ENCODE peak calls at places on chromosome 21, in four cellular contexts. M is Calu3, A is left lung, X is lung. J is an unnamed sample.

GRCh38 chr21:21612446-21612845 is 614.2 kb downstream of the NCAM2 start:
- DNase-seq in M (no peak), A (no peak), X (no peak), J (no peak)

GRCh38 chr21:15063081-15063820 is 1.5 kb downstream of the NRIP1 start:
- DNase-seq in M (no peak), A (no peak), X (no peak), J (no peak)

GRCh38 chr21:44527983-44528633 is 11.9 kb downstream of the KRTAP10-1 start:
- DNase-seq in M (no peak), A (peak), X (no peak), J (no peak)

GRCh38 chr21:25670726-25671125 is 31.7 kb downstream of the JAM2 start:
- DNase-seq in M (no peak), A (no peak), X (no peak), J (no peak)

GRCh38 chr21:27759091-27759659 is 792.3 kb upstream of the ADAMTS5 start:
- DNase-seq in M (peak), A (no peak), X (peak), J (no peak)

GRCh38 chr21:41506526-41507520 is 1.1 kb downstream of the TMPRSS2 start:
- DNase-seq in M (peak), A (no peak), X (peak), J (no peak)

GRCh38 chr21:24310780-24311179 is 1296.5 kb downstream of the MRPL39 start:
- DNase-seq in M (no peak), A (no peak), X (no peak), J (no peak)

GRCh38 chr21:41769933-41770332 is 3.1 kb upstream of the RIPK4 start:
- DNase-seq in M (no peak), A (no peak), X (no peak), J (no peak)

GRCh38 chr21:33901421-33902288 is 13.9 kb downstream of the ATP5PO start:
- DNase-seq in M (peak), A (no peak), X (no peak), J (no peak)

GRCh38 chr21:19807231-19807630 is 1191.0 kb upstream of the NCAM2 start:
- DNase-seq in M (no peak), A (no peak), X (no peak), J (no peak)

GRCh38 chr21:41746744-41747006 is 20.2 kb downstream of the RIPK4 start:
- DNase-seq in M (no peak), A (no peak), X (no peak), J (no peak)

GRCh38 chr21:36915014-36915700 is 51.3 kb downstream of the HLCS start:
- DNase-seq in M (no peak), A (no peak), X (no peak), J (peak)

GRCh38 chr21:33587792-33588484 is 546 bp downstream of the DONSON start:
- DNase-seq in M (peak), A (peak), X (no peak), J (peak)

GRCh38 chr21:33854604-33855003 is 61.0 kb downstream of the ATP5PO start:
- DNase-seq in M (no peak), A (no peak), X (no peak), J (no peak)

GRCh38 chr21:27719226-27719625 is 752.3 kb upstream of the ADAMTS5 start:
- DNase-seq in M (no peak), A (no peak), X (no peak), J (no peak)

GRCh38 chr21:42049578-42050430 is 21.3 kb upstream of the UMODL1 start:
- DNase-seq in M (no peak), A (no peak), X (no peak), J (no peak)

GRCh38 chr21:28111151-28111619 is 881.5 kb downstream of the LTN1 start:
- DNase-seq in M (no peak), A (peak), X (peak), J (no peak)

GRCh38 chr21:15221799-15222386 is 157.1 kb upstream of the NRIP1 start:
- DNase-seq in M (peak), A (peak), X (peak), J (no peak)

GRCh38 chr21:44406953-44407352 is 48.4 kb upstream of the LRRC3 start:
- DNase-seq in M (no peak), A (no peak), X (no peak), J (peak)

GRCh38 chr21:34986561-34987533 is 62.3 kb downstream of the RUNX1 start:
- DNase-seq in M (peak), A (peak), X (no peak), J (no peak)

GRCh38 chr21:39452965-39453332 is 1.2 kb downstream of the SH3BGR start:
- DNase-seq in M (no peak), A (no peak), X (no peak), J (no peak)

GRCh38 chr21:39454949-39455668 is 3.3 kb downstream of the SH3BGR start:
- DNase-seq in M (no peak), A (no peak), X (no peak), J (no peak)

GRCh38 chr21:39453571-39454179 is 1.9 kb downstream of the SH3BGR start:
- DNase-seq in M (no peak), A (no peak), X (no peak), J (no peak)

GRCh38 chr21:39452207-39452964 is 616 bp downstream of the SH3BGR start:
- DNase-seq in M (no peak), A (no peak), X (no peak), J (no peak)

GRCh38 chr21:39456665-39457064 is 4.9 kb downstream of the SH3BGR start:
- DNase-seq in M (no peak), A (no peak), X (no peak), J (no peak)
- TF ChIP-seq CTCF in M (peak), A (no peak), X (no peak), J (peak)

DNA sequence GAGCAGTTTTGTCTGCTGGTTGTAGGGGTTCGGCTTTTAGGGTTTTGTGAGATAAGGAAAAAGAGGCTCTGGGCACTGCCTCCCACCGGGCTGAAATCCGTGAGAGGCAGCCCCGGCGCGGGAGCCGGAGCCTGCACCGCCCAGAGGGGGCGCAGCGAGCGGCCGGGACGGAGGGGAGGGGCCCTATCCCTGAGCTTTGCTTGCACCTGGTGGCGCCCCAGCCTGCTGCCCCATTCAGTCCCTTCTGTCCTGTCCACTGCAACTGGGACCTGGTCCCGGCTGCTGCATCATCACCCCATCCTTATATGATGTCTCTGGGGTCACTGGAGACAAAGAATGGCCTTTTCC is 512 bp upstream of the KCNJ6 start:
- DNase-seq in M (no peak), A (no peak), X (no peak), J (no peak)
- TF ChIP-seq CTCF in M (no peak), A (no peak), X (no peak), J (peak)

GRCh38 chr21:46634966-46635323 is 529 bp upstream of the PRMT2 start:
- DNase-seq in M (peak), A (peak), X (peak), J (peak)
- TF ChIP-seq CTCF in M (no peak), A (peak), X (no peak), J (peak)

GRCh38 chr21:38156200-38156599 is 100.6 kb upstream of the KCNJ15 start:
- DNase-seq in M (no peak), A (no peak), X (no peak), J (no peak)

DNA sequence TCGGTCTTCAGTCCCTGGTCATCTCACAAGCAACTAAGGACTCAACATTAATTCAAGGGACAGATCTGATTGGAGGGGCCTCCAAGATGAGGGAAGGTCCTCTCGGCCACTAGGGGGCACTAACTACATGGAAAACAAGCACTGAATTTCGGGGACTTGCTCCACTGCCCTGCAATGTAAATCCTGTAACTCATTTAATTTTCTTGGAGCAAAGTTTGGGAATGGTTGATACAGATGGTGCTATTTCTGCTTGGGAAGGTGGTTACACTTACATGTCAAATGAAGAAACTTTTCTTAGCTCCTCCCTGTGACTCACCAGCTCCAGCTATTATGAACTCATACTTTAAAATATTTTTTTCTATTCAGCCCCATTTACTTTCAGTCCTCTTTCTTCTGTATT is 97.4 kb upstream of the KCNJ15 start:
- DNase-seq in M (peak), A (no peak), X (peak), J (peak)
- TF ChIP-seq CTCF in M (peak), A (peak), X (peak), J (peak)

GRCh38 chr21:18265955-18266354 is 21.3 kb downstream of the CHODL start:
- DNase-seq in M (no peak), A (no peak), X (no peak), J (no peak)
- TF ChIP-seq CTCF in M (no peak), A (no peak), X (no peak), J (no peak)

GRCh38 chr21:43317959-43318358 is 109.0 kb downstream of the SIK1 start:
- DNase-seq in M (no peak), A (no peak), X (no peak), J (no peak)
- TF ChIP-seq CTCF in M (no peak), A (no peak), X (no peak), J (no peak)

J was measured in osteocyte.